ENCODE peak calls at places on chromosome 20, in seven cellular contexts. L, V, D, T, Q, B and Y are unnamed samples.

GRCh38 chr20:51020657-51021056 is 2.2 kb downstream of the KCNG1 start:
- DNase-seq in T (no peak), Q (peak), D (no peak), V (no peak), L (no peak), B (no peak), Y (no peak)

GRCh38 chr20:48286571-48287551 is 501.6 kb upstream of the SULF2 start:
- DNase-seq in Q (no peak), L (no peak), V (no peak), D (no peak), B (no peak), T (no peak), Y (no peak)

GRCh38 chr20:25065044-25065624 is 7.2 kb upstream of the ACSS1 start:
- DNase-seq in D (no peak), V (no peak), T (no peak), L (no peak), Q (no peak), B (no peak), Y (no peak)

GRCh38 chr20:57594092-57594911 is 25.9 kb downstream of the ZBP1 start:
- DNase-seq in D (peak), T (no peak), B (peak), Q (peak), L (peak), V (no peak), Y (peak)

GRCh38 chr20:25237610-25238318 is 10.1 kb upstream of the PYGB start:
- DNase-seq in B (no peak), D (peak), T (no peak), Q (no peak), L (no peak), V (no peak), Y (no peak)

GRCh38 chr20:23350855-23351838 is 556 bp downstream of the NXT1 start:
- DNase-seq in Q (peak), L (peak), D (peak), V (peak), T (peak), B (peak), Y (peak)

GRCh38 chr20:43942661-43943285 is 28.1 kb downstream of the TOX2 start:
- DNase-seq in B (no peak), Q (no peak), D (peak), T (no peak), L (no peak), V (peak), Y (no peak)

GRCh38 chr20:57397004-57397692 is 6.0 kb downstream of the RBM38 start:
- DNase-seq in D (no peak), L (no peak), Q (no peak), B (no peak), T (no peak), V (no peak), Y (no peak)

GRCh38 chr20:6579824-6580223 is 187.7 kb upstream of the BMP2 start:
- DNase-seq in D (no peak), B (no peak), T (no peak), L (no peak), Q (no peak), V (no peak), Y (no peak)

GRCh38 chr20:35963878-35964277 is 4.5 kb upstream of the CNBD2 start:
- DNase-seq in L (no peak), T (no peak), D (no peak), Q (no peak), B (no peak), V (no peak), Y (no peak)

GRCh38 chr20:54140927-54141566 is 32.7 kb downstream of the CYP24A1 start:
- DNase-seq in V (no peak), Q (no peak), L (no peak), D (peak), T (no peak), B (no peak), Y (no peak)

GRCh38 chr20:37828584-37829527 is 74.1 kb upstream of the VSTM2L start:
- DNase-seq in V (no peak), D (no peak), Q (no peak), L (no peak), T (no peak), B (no peak), Y (no peak)

GRCh38 chr20:33945391-33946079 is 48.2 kb upstream of the RALY start:
- DNase-seq in D (no peak), Q (no peak), B (no peak), V (no peak), T (no peak), L (no peak), Y (no peak)

GRCh38 chr20:3248993-3249347 is 10.0 kb upstream of the SLC4A11 start:
- DNase-seq in D (no peak), T (no peak), L (no peak), B (no peak), V (no peak), Q (no peak), Y (no peak)

GRCh38 chr20:51159303-51159702 is 136.4 kb upstream of the KCNG1 start:
- DNase-seq in L (peak), Q (no peak), D (no peak), B (no peak), T (no peak), V (no peak), Y (no peak)

GRCh38 chr20:36528176-36528874 is 13.0 kb upstream of the MYL9 start:
- DNase-seq in V (no peak), B (no peak), T (no peak), Q (no peak), D (no peak), L (no peak), Y (no peak)

GRCh38 chr20:2145376-2145775 is 43.7 kb downstream of the STK35 start:
- DNase-seq in B (no peak), D (no peak), L (no peak), T (no peak), Q (no peak), V (no peak), Y (no peak)

GRCh38 chr20:1122388-1123315 is 4.2 kb downstream of the PSMF1 start:
- DNase-seq in V (no peak), B (peak), T (no peak), L (no peak), D (peak), Q (no peak), Y (no peak)

GRCh38 chr20:25339608-25340007 is 51.0 kb downstream of the ABHD12 start:
- DNase-seq in D (peak), T (no peak), L (no peak), Q (no peak), V (no peak), B (no peak), Y (no peak)

GRCh38 chr20:25269057-25269832 is 21.4 kb downstream of the PYGB start:
- DNase-seq in L (peak), D (no peak), B (no peak), T (no peak), Q (no peak), V (no peak), Y (no peak)

GRCh38 chr20:47664068-47664437 is 121.2 kb downstream of the SULF2 start:
- DNase-seq in D (no peak), V (no peak), Q (no peak), B (no peak), L (no peak), T (no peak), Y (no peak)

GRCh38 chr20:46552460-46553420 is 2.3 kb upstream of the OCSTAMP start:
- DNase-seq in B (no peak), L (no peak), Q (no peak), V (peak), T (peak), D (no peak), Y (no peak)

GRCh38 chr20:40390654-40391053 is 298.4 kb downstream of the MAFB start:
- DNase-seq in D (no peak), V (no peak), B (no peak), Q (peak), L (no peak), T (no peak), Y (no peak)

GRCh38 chr20:438581-439469 is 23.5 kb downstream of the TBC1D20 start:
- DNase-seq in T (peak), B (no peak), L (no peak), D (no peak), Q (no peak), V (peak), Y (peak)

GRCh38 chr20:12337601-12338000 is 419.9 kb downstream of the BTBD3 start:
- DNase-seq in Q (no peak), V (no peak), L (no peak), T (no peak), B (no peak), D (no peak), Y (no peak)